ENCODE peak calls at places on chromosomes 3 and 15, in four cellular contexts. B is psoas muscle, G is AG04450, I is MCF 10A. Y is an unnamed sample.
A peak's percentile ranks its signal among the peaks of the same experiment; 100 is the strongest.

GRCh38 chr3:69562001-69562400 is 176.1 kb upstream of the FRMD4B start:
- DNase-seq in G (no peak), I (no peak), B (no peak), Y (no peak)

GRCh38 chr3:177824190-177824786 is 627.0 kb upstream of the TBL1XR1 start:
- DNase-seq in I (peak; percentile 81), B (peak; percentile 78), G (no peak), Y (peak; percentile 80)

GRCh38 chr15:41934843-41935242 is 37.5 kb downstream of the EHD4 start:
- DNase-seq in I (peak; percentile 70), B (no peak), G (no peak), Y (no peak)

GRCh38 chr3:170346481-170347125 is 10.9 kb upstream of the SKIL start:
- DNase-seq in I (peak; percentile 35), B (no peak), G (no peak), Y (peak; percentile 30)

GRCh38 chr3:13541691-13542090 is 7.2 kb upstream of the FBLN2 start:
- DNase-seq in G (no peak), I (no peak), B (no peak), Y (no peak)

GRCh38 chr15:52013151-52013791 is 5.7 kb upstream of the MAPK6 start:
- DNase-seq in G (no peak), I (peak; percentile 49), B (no peak), Y (no peak)

GRCh38 chr3:127857270-127857801 is 35.0 kb upstream of the MGLL start:
- DNase-seq in I (peak; percentile 13), B (no peak), G (no peak), Y (no peak)

GRCh38 chr3:86982883-86983282 is 8.1 kb downstream of the VGLL3 start:
- DNase-seq in B (no peak), G (no peak), I (no peak), Y (peak; percentile 68)

GRCh38 chr3:27200721-27201434 is 168.3 kb downstream of the NEK10 start:
- DNase-seq in I (no peak), G (no peak), B (no peak), Y (no peak)

GRCh38 chr3:15804553-15805095 is 6.8 kb upstream of the ANKRD28 start:
- DNase-seq in B (no peak), G (no peak), I (no peak), Y (no peak)

GRCh38 chr15:63972801-63973200 is 73.5 kb downstream of the DAPK2 start:
- DNase-seq in I (no peak), G (no peak), B (no peak), Y (no peak)

GRCh38 chr3:139534992-139535879 is 4.3 kb downstream of the RBP1 start:
- DNase-seq in B (peak; percentile 70), I (peak; percentile 50), G (peak; percentile 48), Y (peak; percentile 44)

GRCh38 chr3:190014940-190015339 is 105.8 kb downstream of the P3H2 start:
- DNase-seq in I (no peak), B (no peak), G (no peak), Y (no peak)

GRCh38 chr3:36494461-36495109 is 114.3 kb downstream of the STAC start:
- DNase-seq in B (peak; percentile 55), G (peak; percentile 15), I (peak; percentile 74), Y (peak; percentile 82)

GRCh38 chr15:70748281-70748747 is 15.0 kb downstream of the UACA start:
- DNase-seq in B (peak; percentile 78), I (no peak), G (no peak), Y (no peak)

GRCh38 chr15:66641485-66642313 is 60.3 kb upstream of the SMAD6 start:
- DNase-seq in B (no peak), G (no peak), I (no peak), Y (no peak)

GRCh38 chr15:83283813-83284562 is 476 bp downstream of the BNC1 start:
- DNase-seq in G (no peak), I (no peak), B (no peak), Y (no peak)

GRCh38 chr3:12143949-12144504 is 14.7 kb downstream of the TIMP4 start:
- DNase-seq in I (peak; percentile 90), G (peak; percentile 66), B (peak; percentile 87), Y (no peak)

GRCh38 chr15:100668321-100668690 is 65.9 kb downstream of the ASB7 start:
- DNase-seq in G (no peak), B (no peak), I (no peak), Y (no peak)

GRCh38 chr3:148246286-148246685 is 451.4 kb upstream of the AGTR1 start:
- DNase-seq in I (no peak), G (no peak), B (no peak), Y (no peak)
- TF ChIP-seq CTCF in I (no peak), G (no peak), B (no peak), Y (no peak)

DNA sequence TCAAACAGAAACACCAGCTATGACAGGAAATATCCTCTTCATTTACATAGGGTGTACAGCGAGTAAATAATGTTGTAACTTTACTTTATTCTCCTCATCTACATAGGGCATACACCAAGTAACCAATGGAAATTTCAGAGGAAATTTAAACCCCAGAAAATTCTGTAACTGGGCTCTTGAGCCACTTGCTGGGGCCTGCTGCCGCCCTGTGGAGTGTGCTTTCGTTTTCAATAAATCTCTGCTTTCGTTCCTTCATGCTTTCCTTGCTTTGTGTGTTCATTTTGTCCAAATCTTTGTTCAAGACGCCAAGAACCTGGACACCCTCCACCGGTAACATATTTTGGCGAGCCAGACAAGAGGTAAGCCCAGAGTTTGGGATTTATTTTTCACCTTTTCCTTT is 990.4 kb upstream of the CADM2 start:
- DNase-seq in I (no peak), G (no peak), B (no peak), Y (no peak)
- TF ChIP-seq CTCF in I (no peak), G (no peak), B (no peak), Y (no peak)

GRCh38 chr15:38871638-38872037 is 307.0 kb upstream of the RASGRP1 start:
- DNase-seq in I (no peak), B (no peak), G (no peak), Y (no peak)

GRCh38 chr15:38872732-38873131 is 308.1 kb upstream of the RASGRP1 start:
- DNase-seq in I (no peak), G (no peak), B (no peak), Y (no peak)

GRCh38 chr15:38876211-38876610 is 311.6 kb upstream of the RASGRP1 start:
- DNase-seq in G (no peak), I (no peak), B (no peak), Y (no peak)

GRCh38 chr15:38874464-38874863 is 309.9 kb upstream of the RASGRP1 start:
- DNase-seq in B (no peak), G (no peak), I (peak; percentile 14), Y (no peak)

DNA sequence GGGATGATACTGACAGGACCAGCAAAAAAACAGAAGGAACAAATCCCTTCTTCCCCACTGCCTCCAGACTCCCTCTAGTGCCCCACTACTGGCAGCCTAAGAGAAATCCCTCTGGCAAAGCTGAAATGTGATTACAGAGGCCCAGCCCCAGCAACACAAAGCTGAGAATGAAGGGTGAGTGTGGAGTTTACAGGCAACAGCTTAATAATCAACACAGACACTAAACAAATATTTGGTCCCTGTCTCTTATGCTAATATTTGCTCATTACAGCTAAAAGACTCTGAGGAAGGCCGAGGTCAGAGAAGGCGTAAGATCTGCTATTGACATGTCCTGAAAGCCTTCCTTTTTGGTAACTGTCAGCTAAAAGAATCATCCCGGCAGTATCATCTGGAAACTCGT is 308.5 kb upstream of the RASGRP1 start:
- DNase-seq in I (no peak), B (no peak), G (no peak), Y (no peak)
- TF ChIP-seq CTCF in I (no peak), B (no peak), G (no peak), Y (no peak)

GRCh38 chr3:183161552-183162345 is 785 bp downstream of the LAMP3 start:
- DNase-seq in B (no peak), G (no peak), I (no peak), Y (no peak)

GRCh38 chr3:183158113-183158512 is 4.4 kb downstream of the LAMP3 start:
- DNase-seq in B (no peak), I (no peak), G (no peak), Y (no peak)

GRCh38 chr3:183160616-183161015 is 1.9 kb downstream of the LAMP3 start:
- DNase-seq in B (no peak), G (no peak), I (no peak), Y (no peak)

GRCh38 chr3:183158552-183159006 is 4.0 kb downstream of the LAMP3 start:
- DNase-seq in I (peak; percentile 74), G (no peak), B (no peak), Y (no peak)

GRCh38 chr3:183159319-183159718 is 3.2 kb downstream of the LAMP3 start:
- DNase-seq in I (no peak), G (no peak), B (no peak), Y (no peak)
- TF ChIP-seq CTCF in I (no peak), G (peak; percentile 24), B (no peak), Y (no peak)

GRCh38 chr3:54360320-54360719 is 238.0 kb downstream of the CACNA2D3 start:
- DNase-seq in I (peak; percentile 13), B (no peak), G (no peak), Y (no peak)
- TF ChIP-seq CTCF in I (no peak), B (no peak), G (no peak), Y (no peak)

DNA sequence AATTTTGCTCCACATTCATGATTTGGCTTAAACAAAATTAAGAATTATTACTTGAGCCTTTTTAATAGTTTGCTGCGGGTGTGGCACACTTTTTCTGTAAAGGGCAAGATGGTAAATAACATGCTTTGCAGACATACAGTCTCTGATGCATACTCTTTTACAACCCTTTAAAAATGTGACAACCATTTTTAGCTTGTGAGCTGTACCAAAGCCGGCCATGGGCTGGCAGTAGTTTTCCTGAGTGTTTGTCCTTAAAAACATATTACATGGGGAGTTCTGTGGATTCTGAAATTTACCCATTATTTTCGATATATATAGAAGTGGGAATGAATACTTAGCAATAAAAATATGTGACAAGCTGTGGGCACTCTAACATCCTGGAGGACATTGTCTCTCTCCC is 163.4 kb downstream of the FNDC3B start:
- DNase-seq in B (no peak), G (no peak), I (no peak), Y (no peak)
- TF ChIP-seq CTCF in B (no peak), G (no peak), I (no peak), Y (no peak)